ENCODE peak calls at places on chromosomes 1 and 21, in eight cellular contexts. C is neural progenitor cell; M is tibial artery; J is CD4-positive, alpha-beta memory T cell; B is cardiac muscle cell; S is PC-3; A is CD8-positive, alpha-beta T cell; D is heart right ventricle. N is an unnamed sample.

GRCh38 chr1:77831976-77832695 is 52.7 kb downstream of the MIGA1 start:
- DNase-seq in C (no peak), M (peak; percentile 33), J (no peak), B (no peak), S (peak; percentile 26), A (no peak), D (no peak), N (peak; percentile 55)

GRCh38 chr1:4084896-4085295 is 184.8 kb upstream of the C1orf174 start:
- DNase-seq in C (no peak), M (no peak), J (no peak), B (no peak), S (no peak), A (no peak), D (no peak), N (no peak)

GRCh38 chr1:88892146-88892877 is 945 bp upstream of the GTF2B start:
- DNase-seq in C (no peak), M (no peak), J (peak; percentile 16), B (no peak), S (peak; percentile 95), A (no peak), D (no peak), N (no peak)

GRCh38 chr1:229378586-229379442 is 36.0 kb upstream of the CCSAP start:
- DNase-seq in C (peak; percentile 35), M (no peak), J (no peak), B (no peak), S (no peak), A (no peak), D (no peak), N (no peak)

GRCh38 chr1:239016337-239016736 is 370.0 kb upstream of the CHRM3 start:
- DNase-seq in C (no peak), M (no peak), J (no peak), B (no peak), S (no peak), A (no peak), D (no peak), N (no peak)

GRCh38 chr21:44892536-44893277 is 19.2 kb upstream of the PTTG1IP start:
- DNase-seq in C (peak; percentile 77), M (peak; percentile 67), J (peak; percentile 77), B (peak; percentile 62), S (peak; percentile 70), A (peak; percentile 86), D (peak; percentile 62), N (peak; percentile 44)

GRCh38 chr1:246527402-246528088 is 20.5 kb upstream of the SMYD3 start:
- DNase-seq in C (no peak), M (no peak), J (no peak), B (no peak), S (peak; percentile 17), A (no peak), D (no peak), N (no peak)

GRCh38 chr1:182786223-182787001 is 3.2 kb upstream of the NPL start:
- DNase-seq in C (peak; percentile 82), M (no peak), J (peak; percentile 5), B (peak; percentile 78), S (peak; percentile 51), A (no peak), D (peak; percentile 59), N (peak; percentile 39)

GRCh38 chr1:109208847-109209463 is 4.8 kb upstream of the SARS1 start:
- DNase-seq in C (no peak), M (no peak), J (no peak), B (no peak), S (peak; percentile 22), A (no peak), D (no peak), N (no peak)

GRCh38 chr1:202618387-202619022 is 91.7 kb downstream of the SYT2 start:
- DNase-seq in C (no peak), M (no peak), J (no peak), B (no peak), S (peak; percentile 23), A (no peak), D (no peak), N (peak; percentile 77)

GRCh38 chr21:41438425-41439113 is 12.5 kb downstream of the MX1 start:
- DNase-seq in C (no peak), M (no peak), J (no peak), B (no peak), S (no peak), A (peak; percentile 39), D (no peak), N (no peak)

GRCh38 chr21:41432567-41433460 is 6.8 kb downstream of the MX1 start:
- DNase-seq in C (no peak), M (no peak), J (no peak), B (no peak), S (no peak), A (peak; percentile 29), D (no peak), N (no peak)

GRCh38 chr21:41433566-41433965 is 7.5 kb downstream of the MX1 start:
- DNase-seq in C (no peak), M (no peak), J (no peak), B (no peak), S (no peak), A (no peak), D (no peak), N (no peak)

GRCh38 chr21:41437754-41438153 is 11.7 kb downstream of the MX1 start:
- DNase-seq in C (no peak), M (no peak), J (no peak), B (no peak), S (no peak), A (no peak), D (no peak), N (no peak)

DNA sequence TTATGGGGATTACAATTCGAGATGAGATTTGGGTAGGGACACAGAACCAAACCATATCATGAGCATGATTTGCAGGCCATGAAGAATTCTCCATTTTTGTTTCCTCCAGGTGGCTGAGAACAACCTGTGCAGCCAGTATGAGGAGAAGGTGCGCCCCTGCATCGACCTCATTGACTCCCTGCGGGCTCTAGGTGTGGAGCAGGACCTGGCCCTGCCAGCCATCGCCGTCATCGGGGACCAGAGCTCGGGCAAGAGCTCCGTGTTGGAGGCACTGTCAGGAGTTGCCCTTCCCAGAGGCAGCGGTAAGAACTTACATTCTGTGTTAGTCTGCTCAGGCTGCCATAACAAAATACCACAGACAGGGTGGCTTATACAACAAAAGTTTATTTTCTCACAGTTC is 9.7 kb downstream of the MX1 start:
- DNase-seq in C (no peak), M (no peak), J (no peak), B (no peak), S (no peak), A (no peak), D (no peak), N (no peak)
- H3K4me3 ChIP-seq in C (no peak overlapping the region), M (no peak overlapping the region), J (no peak overlapping the region), B (no peak overlapping the region), S (no peak overlapping the region), A (no peak overlapping the region), D (no peak overlapping the region), N (no peak overlapping the region)

GRCh38 chr1:10185759-10186158 is 24.6 kb upstream of the KIF1B start:
- DNase-seq in C (no peak), M (no peak), J (no peak), B (no peak), S (peak; percentile 39), A (no peak), D (no peak), N (no peak)
- H3K4me1 ChIP-seq in C (peaks cover 8% of the 10 kb centered on the region), M (no peaks in the 10 kb centered on the region), J (no peaks in the 10 kb centered on the region), B (no peaks in the 10 kb centered on the region), S (no peaks in the 10 kb centered on the region), A (no peaks in the 10 kb centered on the region), D (no peaks in the 10 kb centered on the region), N (no peaks in the 10 kb centered on the region)

GRCh38 chr1:164637461-164638375 is 78.7 kb downstream of the PBX1 start:
- DNase-seq in C (no peak), M (peak; percentile 51), J (no peak), B (no peak), S (peak; percentile 90), A (no peak), D (peak; percentile 68), N (peak; percentile 28)

GRCh38 chr1:164636744-164637143 is 77.8 kb downstream of the PBX1 start:
- DNase-seq in C (no peak), M (no peak), J (no peak), B (no peak), S (no peak), A (no peak), D (no peak), N (no peak)

GRCh38 chr1:164635784-164636729 is 77.1 kb downstream of the PBX1 start:
- DNase-seq in C (no peak), M (no peak), J (no peak), B (no peak), S (no peak), A (no peak), D (no peak), N (no peak)

GRCh38 chr1:164638506-164639202 is 79.7 kb downstream of the PBX1 start:
- DNase-seq in C (no peak), M (no peak), J (no peak), B (no peak), S (no peak), A (no peak), D (peak; percentile 59), N (no peak)

DNA sequence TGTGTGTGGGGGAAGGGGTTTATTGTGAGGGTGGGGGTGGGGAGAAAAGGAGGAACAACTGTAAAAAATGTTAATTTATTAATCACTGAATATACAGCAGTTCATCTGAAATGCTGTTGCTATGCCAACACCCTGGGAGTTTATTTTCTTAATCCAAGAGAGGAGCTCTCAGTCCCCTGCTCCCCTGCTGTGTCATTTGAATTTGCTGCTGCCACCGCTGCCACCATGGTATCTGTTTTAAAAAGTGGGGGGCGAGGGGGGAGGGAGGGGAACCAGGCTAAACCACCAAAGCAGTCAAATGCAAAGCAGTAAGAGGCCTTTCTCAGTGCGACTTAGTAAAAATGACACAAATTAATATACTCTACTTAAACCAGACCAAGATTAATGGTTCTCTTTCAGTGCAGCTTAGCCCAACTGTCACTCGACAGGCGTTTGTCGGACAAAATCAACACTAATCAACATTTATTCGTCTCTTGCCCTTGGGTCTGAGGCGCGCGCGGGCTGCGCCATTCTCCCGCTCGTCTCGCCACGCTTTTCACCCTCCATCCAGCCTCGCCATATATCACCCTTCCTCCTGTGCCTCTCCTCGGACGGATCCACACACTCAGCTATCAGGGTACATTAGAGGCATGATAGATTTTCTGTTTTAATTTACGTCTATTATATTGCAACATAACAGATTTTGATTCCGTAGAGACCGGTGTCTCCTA is 76.2 kb downstream of the PBX1 start:
- DNase-seq in C (peak; percentile 68), M (no peak), J (no peak), B (no peak), S (no peak), A (no peak), D (no peak), N (no peak)
- H3K4me3 ChIP-seq in C (peak overlapping the region; percentile 19), M (no peak overlapping the region), J (no peak overlapping the region), B (no peak overlapping the region), S (no peak overlapping the region), A (no peak overlapping the region), D (no peak overlapping the region), N (no peak overlapping the region)

DNA sequence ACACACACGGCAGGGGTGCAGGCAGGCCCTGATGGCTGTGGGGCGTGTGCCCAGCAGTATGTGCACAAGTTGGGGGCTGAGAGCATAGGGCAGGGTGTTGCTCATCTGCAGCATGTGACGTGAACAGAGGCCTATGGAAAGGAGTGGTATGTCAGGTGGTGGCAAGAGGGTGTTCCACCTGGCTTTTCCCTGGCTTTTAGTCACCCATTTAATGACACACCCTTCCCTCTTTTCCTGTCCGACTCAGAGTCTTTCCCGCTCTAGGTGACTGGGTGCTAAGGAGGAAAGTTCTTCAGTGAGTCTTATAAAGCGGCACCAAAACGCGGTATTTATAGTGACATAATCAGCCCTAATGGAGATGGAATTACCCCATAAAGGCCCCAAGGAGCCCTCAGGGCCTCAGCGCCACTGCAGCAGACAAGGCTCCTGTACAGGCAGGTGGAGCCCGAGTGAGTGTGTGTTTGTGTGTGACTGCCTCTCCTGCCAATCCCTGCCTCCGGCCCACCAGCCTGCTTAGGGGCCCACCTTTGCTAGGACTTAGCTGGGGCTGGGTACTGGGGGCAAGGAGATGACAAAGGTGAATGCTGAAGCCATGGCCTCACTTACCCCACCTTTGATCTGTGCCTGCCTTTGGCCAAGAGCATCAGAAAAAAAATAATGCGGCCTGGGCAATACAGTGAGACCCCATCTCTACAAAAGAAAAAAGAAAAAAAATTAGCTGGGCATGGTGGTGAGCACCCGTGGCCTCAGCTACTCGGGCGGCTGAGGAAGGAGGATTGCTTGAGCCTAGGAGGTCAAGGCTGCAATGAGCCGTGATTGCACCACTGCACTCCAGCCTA is 3.3 kb upstream of the EPHA2 start:
- DNase-seq in C (no peak), M (no peak), J (no peak), B (no peak), S (peak; percentile 95), A (no peak), D (no peak), N (no peak)
- H3K4me1 ChIP-seq in C (peaks cover 31% of the 10 kb centered on the region), M (no peaks in the 10 kb centered on the region), J (peaks cover 80% of the 10 kb centered on the region), B (peaks cover 11% of the 10 kb centered on the region), S (peaks cover 49% of the 10 kb centered on the region), A (peaks cover 69% of the 10 kb centered on the region), D (peaks cover 41% of the 10 kb centered on the region), N (peaks cover 23% of the 10 kb centered on the region)